ENCODE peak calls at places on chromosomes 11 and 22, in four cellular contexts. R is IMR-90, D is sigmoid colon, L is A549. N is an unnamed sample.

GRCh38 chr11:92714111-92714510 is 255.3 kb upstream of the MTNR1B start:
- DNase-seq in D (no peak), L (no peak), R (no peak), N (no peak)

GRCh38 chr22:20155330-20156041 is 4.6 kb upstream of the CCDC188 start:
- DNase-seq in R (no peak), D (no peak), L (no peak), N (no peak)

GRCh38 chr11:117186431-117186761 is 7.9 kb downstream of the SIDT2 start:
- DNase-seq in L (no peak), R (no peak), D (peak; percentile 49), N (peak; percentile 23)

GRCh38 chr22:47032091-47032943 is 269.9 kb downstream of the TBC1D22A start:
- DNase-seq in R (no peak), D (peak; percentile 55), L (no peak), N (peak; percentile 34)

GRCh38 chr11:43071338-43071737 is 240.5 kb upstream of the API5 start:
- DNase-seq in L (no peak), R (no peak), D (no peak), N (no peak)

GRCh38 chr11:6617315-6617781 is 1.9 kb downstream of the TPP1 start:
- DNase-seq in D (peak; percentile 50), R (no peak), L (no peak), N (no peak)

GRCh38 chr22:48892571-48893287 is 934.9 kb downstream of the BRD1 start:
- DNase-seq in R (no peak), L (no peak), D (no peak), N (peak; percentile 37)

GRCh38 chr11:113906038-113906437 is 1.4 kb downstream of the HTR3B start:
- DNase-seq in R (peak; percentile 51), D (no peak), L (peak; percentile 10), N (no peak)

GRCh38 chr22:26735019-26735409 is 77.6 kb downstream of the MIAT start:
- DNase-seq in R (no peak), L (no peak), D (no peak), N (no peak)

GRCh38 chr11:61769946-61770683 is 17.7 kb downstream of the MYRF start:
- DNase-seq in D (no peak), L (no peak), R (no peak), N (no peak)

GRCh38 chr11:102343789-102344188 is 3.2 kb upstream of the BIRC2 start:
- DNase-seq in R (peak; percentile 54), D (no peak), L (no peak), N (no peak)

GRCh38 chr11:67240575-67241389 is 25.5 kb upstream of the GRK2 start:
- DNase-seq in R (peak; percentile 75), L (peak; percentile 56), D (peak; percentile 81), N (peak; percentile 79)
- TF ChIP-seq POLR2A in R (peak; percentile 68), L (no peak), D (no peak), N (peak; percentile 61)

DNA sequence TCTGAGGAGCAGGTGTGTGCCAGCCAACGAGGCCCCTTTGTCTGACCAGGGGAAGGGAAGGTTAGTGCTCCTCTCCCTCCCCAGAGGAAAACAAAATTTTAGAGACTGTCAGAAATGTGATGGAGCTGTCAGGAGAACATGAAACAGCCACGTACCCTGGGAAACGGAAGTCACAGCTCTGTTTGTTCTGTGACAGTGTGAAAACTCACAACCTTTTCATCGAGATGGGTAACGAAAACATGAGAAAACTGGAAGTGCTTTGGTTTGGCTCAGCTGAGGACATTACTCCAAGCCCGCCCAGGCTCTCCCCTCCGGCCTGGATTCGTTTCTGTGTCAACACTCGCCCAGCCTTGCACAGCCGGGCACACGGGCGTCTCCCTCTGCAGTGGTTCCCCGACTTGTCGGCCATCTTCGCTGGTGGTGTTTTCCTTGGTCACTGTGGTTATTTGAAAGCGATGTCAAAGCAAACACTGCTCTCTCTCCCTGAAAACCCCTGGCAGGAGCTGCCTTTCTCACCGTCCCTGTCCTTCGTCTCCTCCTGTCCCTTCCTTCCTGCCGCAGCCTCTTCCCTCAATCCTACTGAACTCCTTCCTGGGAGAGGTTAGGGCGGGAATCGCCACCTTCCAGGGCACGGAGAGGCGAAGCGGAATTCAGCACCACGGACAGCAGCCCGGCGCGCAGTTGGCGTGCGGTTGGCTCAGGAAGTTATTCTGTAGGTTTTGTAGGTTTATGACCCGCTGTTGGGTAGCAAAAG is 12.9 kb upstream of the RPS19BP1 start:
- DNase-seq in D (no peak), R (no peak), L (no peak), N (no peak)
- H3K9me3 ChIP-seq in D (no peaks in the 10 kb centered on the region), R (no peaks in the 10 kb centered on the region), L (no peaks in the 10 kb centered on the region), N (no peaks in the 10 kb centered on the region)

GRCh38 chr22:31148516-31148915 is 8.2 kb upstream of the PLA2G3 start:
- DNase-seq in D (no peak), R (peak; percentile 35), L (no peak), N (no peak)
- H3K27ac ChIP-seq in D (peak overlapping the region; percentile 71), R (peak overlapping the region; percentile 9), L (no peak overlapping the region), N (no peak overlapping the region)

GRCh38 chr11:119320593-119321524 is 3.9 kb upstream of the MCAM start:
- DNase-seq in L (no peak), D (peak; percentile 92), R (peak; percentile 65), N (peak; percentile 54)
- TF ChIP-seq POLR2A in L (no peak), D (peak; percentile 73), R (peak; percentile 43), N (peak; percentile 21)

DNA sequence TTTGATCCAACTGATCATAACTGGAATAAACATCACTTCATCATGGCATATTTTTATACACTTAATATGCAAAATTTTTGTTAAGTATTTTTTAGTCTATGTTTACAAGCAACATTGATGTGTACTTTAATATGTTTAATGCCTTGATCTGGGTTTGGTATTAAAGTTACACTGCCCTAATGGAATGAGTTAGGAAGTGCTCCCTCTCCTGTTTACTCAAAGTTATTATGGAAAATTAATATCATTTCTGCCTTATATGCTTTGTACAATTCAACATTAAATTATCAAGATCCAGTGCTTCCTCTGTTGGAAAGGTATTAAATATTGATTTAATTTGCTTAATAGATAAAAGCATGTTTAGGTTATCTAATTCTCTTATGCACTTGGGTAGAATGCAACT is 927.3 kb upstream of the RAG2 start:
- DNase-seq in D (no peak), R (peak; percentile 38), L (no peak), N (no peak)
- H3K9me3 ChIP-seq in D (no peaks in the 10 kb centered on the region), R (peaks cover 7% of the 10 kb centered on the region), L (no peaks in the 10 kb centered on the region), N (no peaks in the 10 kb centered on the region)

GRCh38 chr11:126135182-126136176 is 72.8 kb upstream of the CDON start:
- DNase-seq in R (no peak), D (peak; percentile 70), L (no peak), N (no peak)

GRCh38 chr11:126134461-126135155 is 71.9 kb upstream of the CDON start:
- DNase-seq in R (no peak), L (no peak), D (peak; percentile 19), N (no peak)

GRCh38 chr11:126139541-126140091 is 71.8 kb downstream of the RPUSD4 start:
- DNase-seq in R (peak; percentile 53), L (no peak), D (peak; percentile 86), N (peak; percentile 20)

GRCh38 chr11:126138636-126139540 is 72.6 kb downstream of the RPUSD4 start:
- DNase-seq in R (no peak), D (peak; percentile 64), L (no peak), N (no peak)

GRCh38 chr11:126137146-126137545 is 74.3 kb downstream of the RPUSD4 start:
- DNase-seq in L (no peak), D (peak; percentile 69), R (no peak), N (no peak)
- H3K27ac ChIP-seq in L (no peak overlapping the region), D (peak overlapping the region; percentile 48), R (no peak overlapping the region), N (no peak overlapping the region)